ENCODE peak calls at places on chromosomes 6 and 20, in five cellular contexts. D is GM12865, B is prostate gland, I is astrocyte of the spinal cord, V is left ventricle myocardium inferior. E is an unnamed sample.

GRCh38 chr6:20024316-20024673 is 187.1 kb downstream of the ID4 start:
- DNase-seq in V (no peak), D (no peak), B (no peak), I (no peak), E (no peak)

GRCh38 chr20:46657618-46658017 is 6.4 kb upstream of the SLC13A3 start:
- DNase-seq in I (no peak), D (no peak), V (no peak), B (no peak), E (no peak)

GRCh38 chr6:27608916-27609883 is 136.3 kb upstream of the ZNF184 start:
- DNase-seq in B (no peak), I (peak; percentile 69), V (no peak), D (peak; percentile 76), E (peak; percentile 88)

GRCh38 chr20:3276400-3277015 is 37.5 kb upstream of the SLC4A11 start:
- DNase-seq in I (no peak), D (peak; percentile 50), B (peak; percentile 13), V (no peak), E (peak; percentile 62)

GRCh38 chr6:131061771-131062160 is 1.3 kb downstream of the EPB41L2 start:
- DNase-seq in B (no peak), V (no peak), D (peak; percentile 27), I (no peak), E (no peak)

GRCh38 chr20:22382742-22383141 is 201.6 kb downstream of the FOXA2 start:
- DNase-seq in D (peak; percentile 5), B (no peak), V (no peak), I (no peak), E (peak; percentile 71)

GRCh38 chr6:129073651-129074419 is 190.9 kb downstream of the LAMA2 start:
- DNase-seq in D (no peak), I (peak; percentile 14), V (no peak), B (no peak), E (peak; percentile 68)

GRCh38 chr20:47318596-47319516 is 37.6 kb downstream of the ZMYND8 start:
- DNase-seq in B (peak; percentile 77), D (no peak), I (peak; percentile 82), V (peak; percentile 78), E (peak; percentile 80)

GRCh38 chr6:132832891-132833290 is 18.5 kb downstream of the RPS12 start:
- DNase-seq in V (no peak), B (no peak), D (no peak), I (no peak), E (no peak)

GRCh38 chr6:95209007-95209406 is 368.3 kb upstream of the MANEA start:
- DNase-seq in D (no peak), I (no peak), B (no peak), V (no peak), E (no peak)

GRCh38 chr6:30329331-30329730 is 2.6 kb downstream of the TRIM39 start:
- DNase-seq in I (no peak), V (peak; percentile 17), B (no peak), D (no peak), E (no peak)
- TF ChIP-seq CTCF in I (no peak), V (no peak), B (no peak), D (no peak), E (no peak)

DNA sequence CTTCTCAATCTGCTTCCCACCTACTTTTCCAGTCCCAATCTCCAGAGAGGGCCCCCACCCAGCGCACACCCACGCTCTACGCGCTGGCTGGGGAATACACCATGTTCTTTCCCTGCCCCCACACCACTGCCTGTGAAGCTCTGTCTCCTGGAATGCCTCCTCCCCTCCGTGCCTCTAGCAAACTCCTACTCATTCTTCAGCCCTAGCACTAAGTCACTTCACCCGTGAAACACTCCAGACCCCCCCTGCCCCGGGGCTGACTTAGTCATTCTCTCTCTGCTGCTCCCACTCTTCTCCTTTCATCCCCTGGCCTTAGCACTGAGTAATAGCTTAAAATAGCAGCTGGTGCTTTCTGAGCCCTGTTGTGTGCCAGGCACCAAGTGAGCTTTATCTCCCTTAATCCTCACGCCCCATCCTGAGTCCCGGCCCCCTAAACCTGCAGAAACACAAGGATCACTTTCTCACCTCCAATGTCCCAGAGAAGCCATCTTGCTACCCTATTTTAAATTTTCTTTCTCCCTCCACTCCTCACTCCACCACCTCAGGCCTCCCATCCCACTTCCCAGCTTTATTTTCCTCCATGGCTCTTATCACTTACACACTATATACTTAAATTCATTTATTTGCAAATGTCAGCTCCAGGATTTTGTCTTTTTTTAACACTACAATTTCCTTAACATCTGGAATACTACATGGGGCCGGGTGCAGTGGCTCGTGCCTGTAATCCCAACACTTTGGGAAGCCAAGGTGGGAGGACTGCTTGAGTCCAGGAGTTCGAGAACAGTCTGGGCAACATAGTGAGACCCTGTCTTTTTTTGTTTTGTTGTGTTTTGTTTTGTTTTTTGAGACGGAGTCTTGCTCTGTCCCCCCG is 6.3 kb upstream of the PARD6B start:
- DNase-seq in D (peak; percentile 22), B (no peak), V (peak; percentile 70), I (peak; percentile 89), E (peak; percentile 96)
- H3K4me3 ChIP-seq in D (no peak overlapping the region), B (no peak overlapping the region), V (peak overlapping the region; percentile 11), I (no peak overlapping the region), E (no peak overlapping the region)

GRCh38 chr6:31806470-31807272 is at the start of gene LSM2:
- DNase-seq in V (peak; percentile 98), D (peak; percentile 97), I (peak; percentile 97), B (peak; percentile 97), E (peak; percentile 97)
- TF ChIP-seq CTCF in V (peak; percentile 30), D (peak; percentile 12), I (peak; percentile 20), B (peak; percentile 54), E (no peak)

DNA sequence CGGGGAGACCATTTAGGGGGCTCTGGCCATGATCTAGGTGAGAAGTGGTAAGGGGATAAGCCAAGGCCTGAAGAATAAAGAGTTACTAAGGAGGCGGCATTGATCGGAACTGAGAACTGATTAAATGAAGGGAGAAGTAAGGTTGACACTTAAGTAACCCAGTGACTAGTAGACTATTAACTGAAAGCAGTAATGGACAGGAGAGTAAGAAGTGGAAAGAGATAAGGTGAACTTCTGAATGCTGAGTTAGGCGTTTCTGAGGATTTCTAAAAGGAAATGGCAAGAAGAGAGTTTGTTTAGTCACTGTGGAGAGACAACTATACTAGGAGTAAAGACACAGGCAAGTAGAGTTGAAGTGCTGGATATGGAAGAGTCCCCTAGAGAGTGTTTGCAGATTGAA is 1.9 kb downstream of the ABCF1 start:
- DNase-seq in D (no peak), I (no peak), B (no peak), V (no peak), E (no peak)
- H3K4me3 ChIP-seq in D (no peak overlapping the region), I (no peak overlapping the region), B (no peak overlapping the region), V (no peak overlapping the region), E (no peak overlapping the region)

DNA sequence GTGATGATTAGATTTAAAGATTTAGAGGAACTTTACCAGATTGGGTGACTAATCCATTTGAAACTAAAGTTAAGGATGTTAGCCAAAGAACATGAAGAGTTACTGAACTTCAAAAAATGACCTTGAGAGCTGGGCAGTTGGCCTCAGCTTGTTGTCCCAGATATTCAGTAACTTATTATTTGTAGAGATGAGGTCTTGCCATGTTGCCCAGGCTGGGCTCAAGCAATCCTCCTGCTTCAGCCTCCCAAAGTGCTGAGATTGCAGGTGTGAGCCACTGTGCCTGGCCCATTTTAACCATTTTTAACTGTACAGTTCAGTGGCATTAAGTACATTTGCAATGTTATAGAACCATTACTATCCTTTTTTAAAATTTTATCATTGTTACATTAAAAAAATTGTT is 161.5 kb downstream of the SLC16A10 start:
- DNase-seq in B (no peak), I (no peak), D (no peak), V (no peak), E (no peak)
- TF ChIP-seq CTCF in B (no peak), I (no peak), D (no peak), V (no peak), E (no peak)

GRCh38 chr20:1389703-1390385 is 3.0 kb downstream of the FKBP1A start:
- DNase-seq in V (no peak), D (no peak), I (no peak), B (no peak), E (peak; percentile 74)

GRCh38 chr20:1390552-1391403 is 2.1 kb downstream of the FKBP1A start:
- DNase-seq in I (no peak), D (no peak), V (no peak), B (no peak), E (no peak)

GRCh38 chr20:1386323-1386722 is 6.5 kb downstream of the FKBP1A start:
- DNase-seq in I (no peak), D (no peak), B (no peak), V (no peak), E (no peak)

GRCh38 chr20:1388253-1388652 is 4.6 kb downstream of the FKBP1A start:
- DNase-seq in D (no peak), B (no peak), I (no peak), V (no peak), E (no peak)

DNA sequence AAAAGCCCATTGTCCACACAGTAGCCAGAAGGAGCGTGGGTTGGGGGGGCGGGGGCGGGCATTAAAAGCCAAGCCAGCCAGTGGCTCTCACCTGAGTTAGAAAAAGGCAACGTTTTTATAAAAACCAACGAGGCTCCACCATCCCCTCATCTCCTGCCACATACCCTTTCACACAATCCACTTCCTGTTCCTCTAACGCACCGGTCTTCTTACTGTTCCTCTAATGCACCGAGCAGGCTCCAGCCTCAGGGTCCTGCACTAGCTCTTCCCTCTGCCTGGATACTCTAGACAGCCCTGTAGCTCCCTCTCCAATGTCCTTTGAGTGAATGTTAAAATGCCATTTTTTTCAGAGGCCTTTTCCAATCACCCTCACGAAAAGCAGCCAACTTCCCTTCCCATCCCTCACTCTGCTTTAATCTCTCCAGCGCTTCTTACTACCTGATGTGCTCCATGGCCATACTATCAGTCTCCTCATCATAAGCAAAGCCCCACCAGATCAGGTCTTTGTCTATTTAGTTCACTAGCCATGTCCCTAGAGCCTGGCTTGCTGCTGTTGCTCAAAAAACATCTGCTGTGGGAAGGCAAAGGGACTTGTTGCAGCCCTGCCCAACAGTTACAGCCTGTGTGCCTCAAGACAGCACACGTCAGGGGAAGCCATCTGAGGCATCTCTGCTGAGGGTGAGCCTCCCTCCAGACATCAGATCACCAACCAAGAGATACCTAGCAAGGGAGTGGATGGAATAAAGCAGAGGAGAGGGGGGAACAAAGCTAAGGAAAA is 4.0 kb downstream of the FKBP1A start:
- DNase-seq in D (no peak), I (no peak), B (no peak), V (no peak), E (no peak)
- H3K4me3 ChIP-seq in D (no peak overlapping the region), I (no peak overlapping the region), B (no peak overlapping the region), V (peak overlapping the region; percentile 96), E (peak overlapping the region; percentile 27)

E was measured in cardiac fibroblast.